ENCODE peak calls at places on chromosome 1, in five cellular contexts. E, Z, N, O and H are unnamed samples.

GRCh38 chr1:184407816-184408510 is 21.1 kb downstream of the C1orf21 start:
- DNase-seq in E (no peak), Z (peak; percentile 80), N (no peak), O (no peak), H (no peak)

GRCh38 chr1:158719664-158720063 is 856 bp downstream of the OR6K3 start:
- DNase-seq in E (no peak), Z (no peak), N (no peak), O (no peak), H (no peak)

GRCh38 chr1:66996018-66996682 is 57.8 kb downstream of the SLC35D1 start:
- DNase-seq in E (peak; percentile 84), Z (peak; percentile 77), N (peak; percentile 72), O (peak; percentile 55), H (peak; percentile 50)

GRCh38 chr1:40317394-40318074 is 448 bp upstream of the COL9A2 start:
- DNase-seq in E (no peak), Z (no peak), N (no peak), O (no peak), H (no peak)

GRCh38 chr1:206725053-206725963 is 40.6 kb downstream of the MAPKAPK2 start:
- DNase-seq in E (peak; percentile 76), Z (peak; percentile 51), N (no peak), O (no peak), H (peak; percentile 48)

GRCh38 chr1:177228721-177229088 is 57.9 kb downstream of the BRINP2 start:
- DNase-seq in E (no peak), Z (peak; percentile 50), N (no peak), O (no peak), H (no peak)

GRCh38 chr1:247441621-247442020 is 16.3 kb downstream of the OR2B11 start:
- DNase-seq in E (peak; percentile 48), Z (no peak), N (no peak), O (no peak), H (no peak)

GRCh38 chr1:47996406-47997226 is 569 bp downstream of the TRABD2B start:
- DNase-seq in E (no peak), Z (no peak), N (no peak), O (no peak), H (no peak)

GRCh38 chr1:76066390-76066789 is 8.2 kb upstream of the ST6GALNAC3 start:
- DNase-seq in E (no peak), Z (peak; percentile 67), N (no peak), O (no peak), H (no peak)

GRCh38 chr1:11473635-11474034 is 5.3 kb upstream of the DISP3 start:
- DNase-seq in E (no peak), Z (peak; percentile 5), N (no peak), O (no peak), H (peak; percentile 11)

GRCh38 chr1:156887324-156887723 is 6.2 kb upstream of the PEAR1 start:
- DNase-seq in E (no peak), Z (no peak), N (no peak), O (no peak), H (no peak)

GRCh38 chr1:156886583-156887302 is 6.8 kb upstream of the PEAR1 start:
- DNase-seq in E (no peak), Z (no peak), N (no peak), O (no peak), H (no peak)

GRCh38 chr1:156885314-156885713 is 8.2 kb upstream of the PEAR1 start:
- DNase-seq in E (no peak), Z (no peak), N (no peak), O (no peak), H (no peak)

GRCh38 chr1:156884560-156884959 is 9.0 kb upstream of the PEAR1 start:
- DNase-seq in E (no peak), Z (no peak), N (no peak), O (no peak), H (no peak)

DNA sequence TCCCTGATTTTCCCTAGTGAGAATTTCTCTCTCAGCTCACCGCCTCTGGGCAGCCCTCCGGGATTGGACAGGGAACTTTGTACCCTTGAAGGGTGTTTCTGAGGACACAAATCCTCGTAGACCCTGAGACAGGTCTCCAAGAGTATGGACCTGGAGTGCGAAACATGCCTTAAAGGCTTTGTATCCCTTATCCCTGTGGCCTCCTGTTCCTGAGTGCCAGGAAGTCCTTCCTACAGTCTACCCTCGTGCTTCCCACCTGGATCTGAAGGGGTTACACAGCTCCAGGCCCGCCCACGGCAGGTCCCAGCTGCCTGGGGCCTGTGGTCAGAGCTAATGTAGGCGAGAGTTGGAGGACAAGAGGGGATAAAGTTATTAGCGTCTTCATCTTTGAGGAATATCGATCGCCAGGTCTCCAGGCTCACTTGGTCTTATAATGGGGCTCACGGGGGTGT is 7.6 kb upstream of the PEAR1 start:
- DNase-seq in E (no peak), Z (no peak), N (no peak), O (no peak), H (no peak)
- H3K27me3 ChIP-seq in E (no peaks in the 10 kb centered on the region), Z (peaks cover 78% of the 10 kb centered on the region), N (no peaks in the 10 kb centered on the region), O (peaks cover 59% of the 10 kb centered on the region), H (peaks cover 28% of the 10 kb centered on the region)

GRCh38 chr1:201624741-201625646 is 86.1 kb downstream of the NAV1 start:
- DNase-seq in E (no peak), Z (peak; percentile 98), N (no peak), O (peak; percentile 92), H (no peak)
- H3K27ac ChIP-seq in E (no peak overlapping the region), Z (peak overlapping the region; percentile 55), N (no peak overlapping the region), O (peak overlapping the region; percentile 66), H (no peak overlapping the region)

DNA sequence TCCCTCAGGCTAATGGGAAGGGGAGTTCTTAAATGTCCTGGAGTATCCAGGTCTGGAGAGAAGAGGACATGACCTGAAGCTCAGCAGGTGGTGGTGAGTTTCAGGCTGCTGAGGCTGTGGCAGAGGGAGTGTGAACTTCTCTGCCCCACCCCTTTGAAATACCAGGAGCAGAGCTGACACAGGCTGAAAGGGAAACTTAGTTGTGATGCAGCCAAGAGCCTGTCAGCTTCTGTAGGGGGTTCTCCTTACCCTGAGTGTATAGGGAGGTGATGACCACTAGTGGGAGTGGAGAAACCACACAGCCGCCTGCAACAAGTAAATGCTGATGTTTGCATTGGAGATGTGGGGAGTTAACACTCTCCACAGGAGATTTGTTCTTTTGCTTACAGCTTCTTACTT is 152.3 kb downstream of the FCRL5 start:
- DNase-seq in E (peak; percentile 14), Z (no peak), N (no peak), O (no peak), H (no peak)
- TF ChIP-seq CTCF in E (no peak), Z (no peak), N (no peak), O (no peak), H (no peak)

GRCh38 chr1:100539836-100540536 is 2.0 kb downstream of the GPR88 start:
- DNase-seq in E (peak; percentile 36), Z (peak; percentile 24), N (no peak), O (no peak), H (no peak)
- H3K27me3 ChIP-seq in E (no peaks in the 10 kb centered on the region), Z (peaks cover 51% of the 10 kb centered on the region), N (no peaks in the 10 kb centered on the region), O (peaks cover 32% of the 10 kb centered on the region), H (peaks cover 44% of the 10 kb centered on the region)

DNA sequence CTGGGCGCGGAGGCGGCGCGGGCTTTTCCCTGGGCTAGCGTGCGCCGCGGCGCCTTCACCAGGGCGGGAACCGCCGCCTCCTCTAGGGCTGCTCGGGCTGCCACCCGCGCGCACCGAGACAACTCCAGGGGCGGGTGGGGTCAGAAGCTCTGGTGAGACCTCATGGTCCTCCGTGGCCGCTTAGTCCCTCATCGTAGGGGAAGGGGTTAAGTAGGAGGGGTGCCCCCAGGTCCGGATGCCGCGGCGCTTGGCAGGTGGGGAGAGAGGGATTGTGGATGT is 559 bp downstream of the SERTAD4 start:
- DNase-seq in E (no peak), Z (no peak), N (no peak), O (no peak), H (no peak)
- H3K27ac ChIP-seq in E (no peak overlapping the region), Z (no peak overlapping the region), N (peak overlapping the region; percentile 85), O (peak overlapping the region; percentile 13), H (no peak overlapping the region)

GRCh38 chr1:165696625-165697100 is 1.7 kb downstream of the ALDH9A1 start:
- DNase-seq in E (no peak), Z (peak; percentile 89), N (no peak), O (peak; percentile 61), H (no peak)
- TF ChIP-seq CTCF in E (no peak), Z (no peak), N (no peak), O (no peak), H (no peak)

DNA sequence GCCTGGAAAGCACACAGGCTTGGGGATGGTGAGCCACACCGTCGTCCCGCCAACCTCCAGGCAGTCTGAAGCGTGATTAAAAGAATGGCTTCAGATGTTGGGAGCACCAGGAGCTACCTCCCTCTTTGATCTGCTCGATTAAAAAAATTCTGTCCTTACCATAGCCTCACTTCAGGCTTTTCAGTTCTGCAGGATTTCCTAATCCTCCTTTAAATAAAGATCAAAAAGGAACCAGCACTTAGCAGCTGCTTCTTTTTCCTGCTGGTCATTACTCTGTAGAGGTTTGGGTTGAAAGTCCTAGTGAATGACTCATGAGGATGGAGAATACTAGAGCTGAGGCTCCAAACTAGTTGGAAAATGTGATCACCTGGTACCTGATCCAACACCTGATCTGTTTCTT is 71.9 kb upstream of the C1orf174 start:
- DNase-seq in E (no peak), Z (no peak), N (no peak), O (no peak), H (no peak)
- H3K27me3 ChIP-seq in E (no peaks in the 10 kb centered on the region), Z (no peaks in the 10 kb centered on the region), N (no peaks in the 10 kb centered on the region), O (no peaks in the 10 kb centered on the region), H (no peaks in the 10 kb centered on the region)

GRCh38 chr1:2431095-2431494 is 18.7 kb upstream of the PEX10 start:
- DNase-seq in E (no peak), Z (no peak), N (no peak), O (no peak), H (no peak)
- H3K27ac ChIP-seq in E (no peak overlapping the region), Z (no peak overlapping the region), N (no peak overlapping the region), O (no peak overlapping the region), H (no peak overlapping the region)

DNA sequence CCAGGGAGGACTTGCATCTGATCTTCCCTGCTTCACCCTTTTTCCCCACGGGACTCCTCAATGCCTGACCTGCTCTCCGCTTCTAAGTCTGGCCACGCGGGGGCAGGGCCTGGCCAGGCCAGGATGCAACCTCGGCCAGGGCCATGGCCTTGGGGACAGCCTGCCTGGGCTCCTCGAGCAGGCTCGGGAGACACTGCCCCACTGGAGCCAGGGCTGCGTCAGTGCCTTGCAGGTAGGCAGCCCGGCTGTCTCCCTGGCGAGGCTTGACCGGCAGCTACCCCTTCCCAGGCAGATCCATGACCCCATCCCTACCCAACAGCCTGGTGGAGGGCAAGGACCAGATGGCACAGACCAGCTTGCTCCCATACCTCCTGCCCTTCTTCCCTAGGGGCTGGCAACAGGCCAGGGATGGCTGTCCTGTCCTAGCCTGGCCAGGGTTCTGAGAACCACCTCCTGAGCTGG is 2.7 kb upstream of the PRDM16 start:
- DNase-seq in E (no peak), Z (no peak), N (no peak), O (no peak), H (no peak)
- TF ChIP-seq CTCF in E (no peak), Z (peak; percentile 28), N (no peak), O (peak; percentile 38), H (no peak)